ENCODE peak calls at places on chromosomes 1 and 21, in nine cellular contexts. U, V, N, T, I, D, A, G and Z are unnamed samples.

GRCh38 chr1:245575710-245576109 is 420.9 kb downstream of the KIF26B start:
- DNase-seq in U (no peak), V (peak; percentile 44), N (no peak), T (no peak), I (no peak), D (no peak), A (no peak), G (no peak), Z (no peak)

GRCh38 chr21:8988696-8989095 is 1532.7 kb upstream of the TPTE start:
- DNase-seq in U (no peak), V (no peak), N (no peak), T (no peak), I (peak; percentile 46), D (no peak), A (no peak), G (no peak), Z (no peak)

GRCh38 chr1:31888281-31888680 is 49.9 kb downstream of the PTP4A2 start:
- DNase-seq in U (no peak), V (no peak), N (no peak), T (no peak), I (no peak), D (no peak), A (no peak), G (no peak), Z (no peak)

GRCh38 chr1:116292929-116293725 is 79.9 kb upstream of the ATP1A1 start:
- DNase-seq in U (no peak), V (no peak), N (no peak), T (no peak), I (no peak), D (no peak), A (no peak), G (no peak), Z (no peak)

GRCh38 chr1:224801761-224802490 is 127.5 kb upstream of the DNAH14 start:
- DNase-seq in U (no peak), V (no peak), N (no peak), T (no peak), I (no peak), D (no peak), A (no peak), G (no peak), Z (no peak)

GRCh38 chr1:38546630-38547029 is 312.9 kb downstream of the RRAGC start:
- DNase-seq in U (no peak), V (no peak), N (no peak), T (no peak), I (no peak), D (no peak), A (peak; percentile 27), G (no peak), Z (no peak)

GRCh38 chr1:174626031-174627020 is 178.6 kb downstream of the GPR52 start:
- DNase-seq in U (no peak), V (no peak), N (no peak), T (no peak), I (no peak), D (no peak), A (no peak), G (no peak), Z (no peak)

GRCh38 chr21:24840287-24840686 is 767.0 kb downstream of the MRPL39 start:
- DNase-seq in U (no peak), V (no peak), N (no peak), T (no peak), I (no peak), D (no peak), A (no peak), G (no peak), Z (no peak)

GRCh38 chr1:59146651-59147358 is 150.1 kb upstream of the FGGY start:
- DNase-seq in U (peak; percentile 79), V (peak; percentile 68), N (peak; percentile 72), T (peak; percentile 64), I (peak; percentile 59), D (peak; percentile 51), A (no peak), G (no peak), Z (peak; percentile 37)

GRCh38 chr1:245235156-245235555 is 80.4 kb downstream of the KIF26B start:
- DNase-seq in U (no peak), V (peak; percentile 76), N (no peak), T (no peak), I (no peak), D (no peak), A (no peak), G (no peak), Z (peak; percentile 53)

GRCh38 chr21:38619865-38620513 is 121.7 kb upstream of the ERG start:
- DNase-seq in U (no peak), V (peak; percentile 94), N (peak; percentile 38), T (no peak), I (no peak), D (no peak), A (no peak), G (no peak), Z (peak; percentile 67)

GRCh38 chr1:50458507-50458906 is 35.3 kb upstream of the DMRTA2 start:
- DNase-seq in U (no peak), V (peak; percentile 2), N (no peak), T (no peak), I (no peak), D (no peak), A (no peak), G (no peak), Z (no peak)

GRCh38 chr1:154081386-154082126 is 73.3 kb downstream of the NUP210L start:
- DNase-seq in U (no peak), V (no peak), N (no peak), T (no peak), I (no peak), D (no peak), A (no peak), G (no peak), Z (no peak)

GRCh38 chr1:56032276-56032675 is 547.1 kb downstream of the PLPP3 start:
- DNase-seq in U (no peak), V (peak; percentile 72), N (no peak), T (no peak), I (no peak), D (no peak), A (no peak), G (no peak), Z (no peak)

GRCh38 chr21:35338881-35339632 is 290.0 kb upstream of the RUNX1 start:
- DNase-seq in U (no peak), V (no peak), N (no peak), T (no peak), I (no peak), D (no peak), A (no peak), G (no peak), Z (no peak)

GRCh38 chr1:168081373-168082007 is 55.2 kb downstream of the GPR161 start:
- DNase-seq in U (no peak), V (peak; percentile 93), N (no peak), T (no peak), I (no peak), D (no peak), A (no peak), G (no peak), Z (peak; percentile 27)

GRCh38 chr1:7857951-7858350 is 5.1 kb upstream of the UTS2 start:
- DNase-seq in U (no peak), V (no peak), N (no peak), T (no peak), I (no peak), D (no peak), A (no peak), G (no peak), Z (no peak)

GRCh38 chr1:89615676-89616598 is 17.0 kb upstream of the LRRC8C start:
- DNase-seq in U (no peak), V (no peak), N (no peak), T (no peak), I (peak; percentile 30), D (no peak), A (no peak), G (peak; percentile 30), Z (no peak)

DNA sequence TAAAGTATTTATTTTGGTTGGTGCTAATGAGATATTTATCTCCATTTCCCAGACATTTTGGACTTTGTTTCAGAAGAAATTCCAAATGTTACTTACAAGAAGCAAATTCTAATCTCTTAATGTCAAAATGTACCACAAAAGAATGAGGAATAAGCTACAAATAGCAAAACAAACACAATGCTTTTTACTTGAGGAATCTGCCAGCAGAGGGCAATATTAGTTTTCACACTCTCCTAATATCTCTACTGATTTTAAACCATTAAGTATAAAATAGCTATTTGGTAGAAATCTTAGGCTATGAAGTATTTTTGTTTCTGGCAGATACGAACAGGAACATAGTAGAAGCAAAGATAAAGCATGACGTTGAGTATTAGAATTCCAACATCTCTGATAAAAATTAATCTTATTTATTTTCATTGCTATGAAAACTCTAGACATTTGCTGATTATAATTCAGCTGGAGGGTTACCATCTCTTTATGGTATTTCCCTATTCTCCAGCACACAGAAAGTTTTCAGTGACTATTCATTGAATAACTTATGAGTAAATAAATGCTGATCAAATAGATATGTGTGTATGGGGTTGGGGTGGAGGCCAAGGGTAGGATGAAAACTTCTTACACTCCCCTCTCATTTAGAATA is 13.4 kb upstream of the HMCN1 start:
- DNase-seq in U (no peak), V (peak; percentile 97), N (no peak), T (no peak), I (no peak), D (no peak), A (no peak), G (no peak), Z (no peak)
- TF ChIP-seq CTCF in U (peak; percentile 39), V (peak; percentile 56), N (peak; percentile 77), T (no peak), I (peak; percentile 40), D (peak; percentile 43), A (peak; percentile 45), G (peak; percentile 45), Z (no peak)

GRCh38 chr21:42539931-42540343 is 26.3 kb downstream of the SLC37A1 start:
- DNase-seq in U (no peak), V (no peak), N (no peak), T (no peak), I (no peak), D (no peak), A (no peak), G (no peak), Z (no peak)
- TF ChIP-seq CTCF in U (no peak), V (no peak), N (peak; percentile 6), T (no peak), I (no peak), D (no peak), A (no peak), G (peak; percentile 38), Z (no peak)

DNA sequence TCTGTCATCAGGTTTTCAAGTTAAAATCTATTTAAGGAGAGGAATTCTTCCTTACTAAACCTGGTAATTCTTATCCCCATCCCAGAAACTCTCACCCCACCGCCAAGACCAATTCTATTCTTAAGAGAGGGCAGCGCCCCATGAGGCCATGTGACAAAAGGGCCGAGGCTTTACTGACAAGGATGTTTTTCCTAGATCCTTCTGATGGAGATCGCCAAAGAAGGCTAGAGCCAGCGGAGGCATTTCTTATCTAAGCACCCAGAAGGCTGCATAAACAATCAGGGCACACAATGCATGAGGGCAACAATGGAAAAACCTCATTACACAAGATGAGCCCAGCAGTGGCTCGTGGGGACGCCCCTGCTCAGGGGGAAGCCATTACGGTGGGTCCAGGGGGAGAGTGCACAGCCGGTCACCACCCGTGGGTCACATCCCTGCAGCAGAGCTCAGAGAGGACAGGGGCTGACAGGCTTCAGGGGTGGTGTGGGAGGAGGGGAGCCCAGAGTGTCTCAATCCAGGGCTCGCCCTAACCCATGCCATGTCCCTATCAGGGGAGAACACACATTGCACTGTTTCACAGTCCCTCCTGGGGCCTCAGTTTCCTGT is 88.7 kb downstream of the ITPKB start:
- DNase-seq in U (no peak), V (no peak), N (no peak), T (no peak), I (peak; percentile 53), D (no peak), A (no peak), G (no peak), Z (no peak)
- TF ChIP-seq CTCF in U (no peak), V (no peak), N (no peak), T (no peak), I (peak; percentile 38), D (no peak), A (no peak), G (no peak), Z (no peak)

GRCh38 chr1:35434703-35435102 is 122.5 kb downstream of the KIAA0319L start:
- DNase-seq in U (no peak), V (no peak), N (no peak), T (no peak), I (no peak), D (no peak), A (no peak), G (no peak), Z (no peak)
- TF ChIP-seq CTCF in U (no peak), V (no peak), N (no peak), T (no peak), I (no peak), D (no peak), A (no peak), G (no peak), Z (no peak)